ENCODE peak calls at places on chromosomes 1 and 21, in eight cellular contexts. Q is CD8-positive, alpha-beta memory T cell; N is NCI-H1105 treated with DMSO at 0.1 percent for 48 hours; L is CD4-positive, alpha-beta T cell; E is GM23338; F is GM23248; A is NCI-H774; D is mammary epithelial cell. Y is an unnamed sample.

GRCh38 chr1:32040711-32041110 is 27.0 kb downstream of the KHDRBS1 start:
- DNase-seq in Q (no peak), N (no peak), L (no peak), E (no peak), F (no peak), A (no peak), D (no peak), Y (no peak)

GRCh38 chr1:50570064-50570463 is 146.8 kb upstream of the DMRTA2 start:
- DNase-seq in Q (no peak), N (no peak), L (no peak), E (no peak), F (no peak), A (no peak), D (no peak), Y (no peak)

GRCh38 chr21:20822559-20823133 is 175.6 kb upstream of the NCAM2 start:
- DNase-seq in Q (no peak), N (no peak), L (no peak), E (peak), F (no peak), A (no peak), D (no peak), Y (no peak)

GRCh38 chr1:15730936-15731335 is 5.1 kb upstream of the SLC25A34 start:
- DNase-seq in Q (no peak), N (no peak), L (no peak), E (no peak), F (no peak), A (no peak), D (no peak), Y (no peak)

GRCh38 chr1:64363116-64363515 is 106.8 kb upstream of the CACHD1 start:
- DNase-seq in Q (no peak), N (no peak), L (no peak), E (no peak), F (peak), A (no peak), D (no peak), Y (no peak)

GRCh38 chr1:228061411-228062084 is 21.0 kb upstream of the ARF1 start:
- DNase-seq in Q (no peak), N (no peak), L (no peak), E (no peak), F (no peak), A (no peak), D (no peak), Y (no peak)

GRCh38 chr21:15000076-15000475 is 64.7 kb downstream of the NRIP1 start:
- DNase-seq in Q (no peak), N (no peak), L (no peak), E (no peak), F (peak), A (no peak), D (peak), Y (no peak)

GRCh38 chr1:48869116-48869893 is 92.6 kb upstream of the BEND5 start:
- DNase-seq in Q (no peak), N (no peak), L (no peak), E (peak), F (peak), A (no peak), D (peak), Y (no peak)

GRCh38 chr21:35616090-35616489 is 444.2 kb downstream of the SETD4 start:
- DNase-seq in Q (no peak), N (peak), L (no peak), E (no peak), F (peak), A (no peak), D (peak), Y (no peak)

GRCh38 chr1:40361637-40362036 is 11.9 kb upstream of the SMAP2 start:
- DNase-seq in Q (no peak), N (no peak), L (no peak), E (no peak), F (no peak), A (no peak), D (no peak), Y (no peak)

GRCh38 chr1:95085376-95085775 is 12.6 kb upstream of the ALG14 start:
- DNase-seq in Q (no peak), N (no peak), L (no peak), E (no peak), F (no peak), A (no peak), D (no peak), Y (no peak)

GRCh38 chr1:42143875-42144274 is 9.3 kb upstream of the GUCA2B start:
- DNase-seq in Q (no peak), N (no peak), L (no peak), E (no peak), F (no peak), A (no peak), D (no peak), Y (peak)